ENCODE peak calls at places on chromosomes 6 and 20, in eight cellular contexts. Q is mesenchymal stem cell, B is neural progenitor cell, K is hepatocyte, E is IMR-90, W is neuronal stem cell, C is PC-9, J is mammary epithelial cell. T is an unnamed sample.

GRCh38 chr6:38846361-38846760 is 131.2 kb downstream of the DNAH8 start:
- DNase-seq in Q (no peak), B (no peak), K (no peak), C (no peak), J (no peak), W (no peak), E (no peak), T (no peak)

GRCh38 chr6:26232950-26233607 is 131.9 kb upstream of the BTN3A2 start:
- DNase-seq in C (peak; percentile 76), W (no peak), E (peak; percentile 79), K (no peak), J (peak; percentile 25), B (peak; percentile 39), Q (no peak), T (no peak)

GRCh38 chr6:90720404-90720803 is 133.5 kb upstream of the MAP3K7 start:
- DNase-seq in C (no peak), E (no peak), B (no peak), W (no peak), J (peak; percentile 8), Q (no peak), K (no peak), T (no peak)

GRCh38 chr6:169935348-169935718 is 183.9 kb downstream of the ERMARD start:
- DNase-seq in C (no peak), K (no peak), J (no peak), B (no peak), W (no peak), Q (no peak), E (no peak), T (no peak)

GRCh38 chr20:21156266-21156665 is 30.4 kb downstream of the KIZ start:
- DNase-seq in K (no peak), W (no peak), E (peak; percentile 77), B (no peak), J (peak; percentile 16), C (peak; percentile 64), Q (peak; percentile 77), T (peak; percentile 86)

GRCh38 chr20:29690274-29690673 is 1567.2 kb upstream of the DEFB115 start:
- DNase-seq in C (no peak), Q (no peak), E (no peak), W (no peak), K (no peak), J (no peak), B (no peak), T (no peak)

GRCh38 chr6:169167581-169168301 is 85.9 kb downstream of the THBS2 start:
- DNase-seq in J (peak; percentile 47), C (no peak), E (peak; percentile 99), B (no peak), Q (peak; percentile 71), W (no peak), K (no peak), T (peak; percentile 99)

GRCh38 chr6:148005806-148006205 is 336.8 kb upstream of the SASH1 start:
- DNase-seq in J (no peak), Q (no peak), K (no peak), C (no peak), W (no peak), B (no peak), E (no peak), T (no peak)

GRCh38 chr20:51061646-51062045 is 38.7 kb upstream of the KCNG1 start:
- DNase-seq in B (no peak), C (no peak), J (no peak), W (no peak), E (no peak), Q (no peak), K (no peak), T (no peak)

GRCh38 chr6:161186173-161186769 is 87.6 kb downstream of the AGPAT4 start:
- DNase-seq in W (no peak), E (peak; percentile 90), K (no peak), Q (peak; percentile 48), B (no peak), C (no peak), J (peak; percentile 78), T (peak; percentile 19)

GRCh38 chr20:19056909-19057308 is 155.5 kb upstream of the SLC24A3 start:
- DNase-seq in W (no peak), B (no peak), K (no peak), C (no peak), E (no peak), J (no peak), Q (no peak), T (no peak)

GRCh38 chr20:2124632-2125131 is 23.1 kb downstream of the STK35 start:
- DNase-seq in E (no peak), C (no peak), W (no peak), K (no peak), Q (no peak), J (no peak), B (no peak), T (no peak)

GRCh38 chr6:37491161-37491829 is 8.4 kb downstream of the CCDC167 start:
- DNase-seq in E (no peak), B (no peak), K (no peak), J (no peak), C (no peak), Q (no peak), W (no peak), T (no peak)

GRCh38 chr20:63434599-63435378 is 37.7 kb downstream of the KCNQ2 start:
- DNase-seq in W (peak; percentile 77), C (peak; percentile 52), K (peak; percentile 77), B (peak; percentile 90), J (peak; percentile 14), Q (peak; percentile 9), E (peak; percentile 18), T (peak; percentile 30)

GRCh38 chr6:27892596-27893058 is 19.6 kb downstream of the OR2B2 start:
- DNase-seq in E (peak; percentile 27), Q (no peak), B (no peak), W (no peak), J (no peak), K (no peak), C (no peak), T (peak; percentile 7)

GRCh38 chr6:7745942-7746341 is 20.0 kb downstream of the BMP6 start:
- DNase-seq in B (no peak), E (no peak), J (no peak), W (no peak), Q (no peak), C (no peak), K (no peak), T (peak; percentile 70)

GRCh38 chr6:119482850-119483285 is 133.3 kb upstream of the MAN1A1 start:
- DNase-seq in C (no peak), Q (no peak), K (no peak), E (no peak), B (no peak), J (no peak), W (no peak), T (no peak)

GRCh38 chr20:2914160-2914559 is 40.9 kb downstream of the PTPRA start:
- DNase-seq in E (no peak), K (peak; percentile 43), W (no peak), J (peak; percentile 18), C (no peak), B (no peak), Q (peak; percentile 26), T (no peak)

GRCh38 chr6:24240380-24240779 is 114.4 kb downstream of the NRSN1 start:
- DNase-seq in B (no peak), Q (no peak), J (no peak), W (no peak), E (no peak), C (no peak), K (no peak), T (no peak)

GRCh38 chr20:51373713-51374481 is 168.6 kb downstream of the NFATC2 start:
- DNase-seq in B (no peak), C (no peak), K (peak; percentile 74), J (no peak), Q (no peak), E (no peak), W (no peak), T (no peak)

GRCh38 chr20:59783020-59784010 is 150.1 kb downstream of the SYCP2 start:
- DNase-seq in C (peak; percentile 45), J (peak; percentile 24), W (peak; percentile 77), K (peak; percentile 73), B (peak; percentile 87), E (peak; percentile 15), Q (no peak), T (peak; percentile 14)
- H3K36me3 ChIP-seq in C (no peaks in the 10 kb centered on the region), J (no peaks in the 10 kb centered on the region), W (no peaks in the 10 kb centered on the region), K (no peaks in the 10 kb centered on the region), B (no peaks in the 10 kb centered on the region), E (no peaks in the 10 kb centered on the region), Q (no peaks in the 10 kb centered on the region), T (no peaks in the 10 kb centered on the region)

GRCh38 chr20:11234181-11234969 is 560.6 kb upstream of the JAG1 start:
- DNase-seq in B (no peak), E (peak; percentile 16), Q (peak; percentile 11), W (no peak), K (no peak), C (no peak), J (no peak), T (no peak)
- H3K4me2 ChIP-seq in B (no peak overlapping the region), E (no peak overlapping the region), Q (no peak overlapping the region), W (no peak overlapping the region), K (no peak overlapping the region), C (no peak overlapping the region), J (no peak overlapping the region), T (no peak overlapping the region)

DNA sequence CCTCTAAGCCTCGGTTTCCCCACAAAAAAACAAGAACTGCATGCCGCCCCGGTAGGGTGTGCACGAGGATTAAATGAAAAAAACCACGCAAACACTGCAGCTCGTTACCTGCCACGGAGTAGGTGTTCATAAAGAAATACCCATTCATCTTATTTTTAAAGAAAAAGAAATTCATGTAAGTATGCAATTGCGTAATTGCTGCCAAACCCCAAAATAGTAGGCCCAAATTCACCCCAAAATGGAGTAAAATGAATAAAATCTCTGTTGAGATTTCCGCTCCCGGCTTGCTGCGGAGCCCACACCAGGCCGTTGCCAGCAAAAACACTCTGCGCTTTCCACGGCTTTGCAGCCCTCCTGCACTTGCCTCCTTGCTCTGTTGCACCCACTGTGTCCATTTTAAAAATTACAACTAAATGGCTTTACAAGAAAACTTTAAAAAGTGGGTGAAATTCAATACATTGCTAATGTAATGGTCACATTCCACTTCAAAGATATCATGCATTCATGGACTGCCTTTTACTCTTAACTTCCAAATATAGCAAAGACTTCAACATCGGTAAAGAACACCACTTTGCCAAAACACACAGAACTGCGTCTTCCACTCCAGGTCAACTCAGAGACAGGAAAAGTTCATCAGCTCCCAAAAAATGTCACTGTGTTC is 125.0 kb downstream of the ZMYND8 start:
- DNase-seq in E (peak; percentile 92), C (no peak), J (no peak), K (no peak), B (no peak), Q (no peak), W (no peak), T (no peak)
- H3K36me3 ChIP-seq in E (peaks cover 41% of the 10 kb centered on the region), C (peaks cover 58% of the 10 kb centered on the region), J (peaks cover 50% of the 10 kb centered on the region), K (no peaks in the 10 kb centered on the region), B (peaks cover 9% of the 10 kb centered on the region), Q (peaks cover 36% of the 10 kb centered on the region), W (peaks cover 45% of the 10 kb centered on the region), T (peaks cover 54% of the 10 kb centered on the region)

GRCh38 chr6:44456070-44456965 is 68.8 kb downstream of the CDC5L start:
- DNase-seq in E (peak; percentile 50), K (peak; percentile 63), W (peak; percentile 21), J (peak; percentile 41), C (no peak), Q (peak; percentile 58), B (peak; percentile 56), T (peak; percentile 75)

GRCh38 chr6:44452725-44453124 is 65.2 kb downstream of the CDC5L start:
- DNase-seq in B (no peak), K (no peak), J (peak; percentile 89), Q (peak; percentile 64), C (peak; percentile 83), E (peak; percentile 87), W (no peak), T (peak; percentile 74)

GRCh38 chr6:44454198-44454597 is 66.7 kb downstream of the CDC5L start:
- DNase-seq in B (no peak), J (no peak), E (peak; percentile 35), Q (no peak), W (no peak), C (no peak), K (no peak), T (no peak)

GRCh38 chr6:44451803-44452690 is 64.5 kb downstream of the CDC5L start:
- DNase-seq in K (no peak), Q (no peak), E (no peak), J (no peak), C (no peak), B (no peak), W (no peak), T (no peak)

GRCh38 chr6:44453146-44453545 is 65.6 kb downstream of the CDC5L start:
- DNase-seq in B (no peak), W (no peak), J (peak; percentile 53), Q (no peak), K (no peak), C (no peak), E (peak; percentile 54), T (no peak)
- H3K4me2 ChIP-seq in B (no peak overlapping the region), W (no peak overlapping the region), J (no peak overlapping the region), Q (no peak overlapping the region), K (no peak overlapping the region), C (no peak overlapping the region), E (peak overlapping the region; percentile 68), T (no peak overlapping the region)